ENCODE peak calls at places on chromosomes 16 and 17, in six cellular contexts. One of them, this sample, is unnamed.

GRCh38 chr17:41917192-41917591 is 1.6 kb downstream of the ACLY start:
- DNase-seq in prostate gland: peak
- DNase-seq in transverse colon: no peak
- DNase-seq in gastrocnemius medialis: no peak
- DNase-seq in heart left ventricle: no peak
- DNase-seq in tibial nerve: peak
- DNase-seq in this sample: no peak

GRCh38 chr17:37538991-37539659 is 49.4 kb downstream of the DUSP14 start:
- DNase-seq in prostate gland: no peak
- DNase-seq in transverse colon: no peak
- DNase-seq in gastrocnemius medialis: no peak
- DNase-seq in heart left ventricle: no peak
- DNase-seq in tibial nerve: no peak
- DNase-seq in this sample: no peak

GRCh38 chr16:84535851-84536250 is 31.4 kb upstream of the MEAK7 start:
- DNase-seq in prostate gland: no peak
- DNase-seq in transverse colon: no peak
- DNase-seq in gastrocnemius medialis: no peak
- DNase-seq in heart left ventricle: no peak
- DNase-seq in tibial nerve: no peak
- DNase-seq in this sample: no peak

GRCh38 chr17:8398980-8399379 is 1.4 kb upstream of the RNF222 start:
- DNase-seq in prostate gland: no peak
- DNase-seq in transverse colon: no peak
- DNase-seq in gastrocnemius medialis: no peak
- DNase-seq in heart left ventricle: no peak
- DNase-seq in tibial nerve: no peak
- DNase-seq in this sample: no peak

GRCh38 chr16:89174055-89174827 is 2.7 kb downstream of the CDH15 start:
- DNase-seq in prostate gland: no peak
- DNase-seq in transverse colon: no peak
- DNase-seq in gastrocnemius medialis: no peak
- DNase-seq in heart left ventricle: no peak
- DNase-seq in tibial nerve: no peak
- DNase-seq in this sample: no peak

GRCh38 chr17:33204156-33204555 is 88.9 kb downstream of the ASIC2 start:
- DNase-seq in prostate gland: no peak
- DNase-seq in transverse colon: no peak
- DNase-seq in gastrocnemius medialis: no peak
- DNase-seq in heart left ventricle: no peak
- DNase-seq in tibial nerve: no peak
- DNase-seq in this sample: no peak

GRCh38 chr17:73547790-73548189 is 96.5 kb downstream of the SDK2 start:
- DNase-seq in prostate gland: no peak
- DNase-seq in transverse colon: no peak
- DNase-seq in gastrocnemius medialis: no peak
- DNase-seq in heart left ventricle: no peak
- DNase-seq in tibial nerve: no peak
- DNase-seq in this sample: no peak

GRCh38 chr16:53668869-53669268 is 34.8 kb downstream of the RPGRIP1L start:
- DNase-seq in prostate gland: no peak
- DNase-seq in transverse colon: no peak
- DNase-seq in gastrocnemius medialis: no peak
- DNase-seq in heart left ventricle: no peak
- DNase-seq in tibial nerve: no peak
- DNase-seq in this sample: no peak

GRCh38 chr17:162689-163088 is 18.8 kb downstream of the DOC2B start:
- DNase-seq in prostate gland: no peak
- DNase-seq in transverse colon: no peak
- DNase-seq in gastrocnemius medialis: no peak
- DNase-seq in heart left ventricle: no peak
- DNase-seq in tibial nerve: no peak
- DNase-seq in this sample: no peak

GRCh38 chr17:21200590-21201301 is 13.2 kb downstream of the TMEM11 start:
- DNase-seq in prostate gland: peak
- DNase-seq in transverse colon: no peak
- DNase-seq in gastrocnemius medialis: peak
- DNase-seq in heart left ventricle: no peak
- DNase-seq in tibial nerve: no peak
- DNase-seq in this sample: no peak

GRCh38 chr16:11637320-11637719 is 30.9 kb upstream of the SNN start:
- DNase-seq in prostate gland: no peak
- DNase-seq in transverse colon: no peak
- DNase-seq in gastrocnemius medialis: no peak
- DNase-seq in heart left ventricle: no peak
- DNase-seq in tibial nerve: no peak
- DNase-seq in this sample: no peak

DNA sequence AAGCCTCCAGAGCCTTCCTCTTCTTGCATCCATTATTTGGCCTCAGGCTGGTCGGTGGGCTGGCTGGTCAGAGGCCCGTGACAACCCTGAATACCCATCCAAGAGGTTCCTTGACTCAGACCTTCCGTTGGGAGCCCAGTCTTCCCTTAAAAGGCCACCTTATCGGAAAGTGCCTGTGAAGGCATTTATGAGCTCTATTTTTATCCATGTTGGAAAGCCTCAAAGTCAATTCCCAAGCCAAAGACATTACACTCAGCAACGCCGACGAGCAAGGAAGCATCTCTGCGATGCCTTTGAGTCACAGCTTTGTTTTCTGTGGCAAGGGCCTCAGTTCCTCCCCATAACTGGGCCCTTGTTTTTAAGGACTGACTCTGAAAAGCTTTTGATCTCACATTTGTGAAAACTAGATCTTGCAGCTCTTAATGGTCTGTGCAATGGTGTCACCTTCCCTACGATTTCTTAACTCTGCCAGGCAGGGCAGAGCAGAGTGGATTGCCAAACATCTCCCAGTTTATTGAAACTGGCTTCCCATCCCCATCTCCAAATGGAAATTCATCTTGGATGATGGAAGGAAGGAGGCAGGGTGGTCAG is 13.3 kb upstream of the SPOP start:
- DNase-seq in prostate gland: no peak
- DNase-seq in transverse colon: peak
- DNase-seq in gastrocnemius medialis: no peak
- DNase-seq in heart left ventricle: peak
- DNase-seq in tibial nerve: no peak
- DNase-seq in this sample: no peak
- TF ChIP-seq POLR2A in prostate gland: no peak
- TF ChIP-seq POLR2A in transverse colon: no peak
- TF ChIP-seq POLR2A in gastrocnemius medialis: no peak
- TF ChIP-seq POLR2A in heart left ventricle: no peak
- TF ChIP-seq POLR2A in tibial nerve: no peak
- TF ChIP-seq POLR2A in this sample: no peak

GRCh38 chr17:74768763-74769114 is 7.4 kb downstream of the NAT9 start:
- DNase-seq in prostate gland: no peak
- DNase-seq in transverse colon: no peak
- DNase-seq in gastrocnemius medialis: no peak
- DNase-seq in heart left ventricle: no peak
- DNase-seq in tibial nerve: no peak
- DNase-seq in this sample: no peak
- TF ChIP-seq POLR2A in prostate gland: no peak
- TF ChIP-seq POLR2A in transverse colon: no peak
- TF ChIP-seq POLR2A in gastrocnemius medialis: peak
- TF ChIP-seq POLR2A in heart left ventricle: no peak
- TF ChIP-seq POLR2A in tibial nerve: no peak
- TF ChIP-seq POLR2A in this sample: no peak

GRCh38 chr17:77285594-77286390 is 145.0 kb downstream of the SEC14L1 start:
- DNase-seq in prostate gland: peak
- DNase-seq in transverse colon: peak
- DNase-seq in gastrocnemius medialis: peak
- DNase-seq in heart left ventricle: no peak
- DNase-seq in tibial nerve: no peak
- DNase-seq in this sample: peak
- TF ChIP-seq POLR2A in prostate gland: peak
- TF ChIP-seq POLR2A in transverse colon: peak
- TF ChIP-seq POLR2A in gastrocnemius medialis: no peak
- TF ChIP-seq POLR2A in heart left ventricle: no peak
- TF ChIP-seq POLR2A in tibial nerve: no peak
- TF ChIP-seq POLR2A in this sample: peak

DNA sequence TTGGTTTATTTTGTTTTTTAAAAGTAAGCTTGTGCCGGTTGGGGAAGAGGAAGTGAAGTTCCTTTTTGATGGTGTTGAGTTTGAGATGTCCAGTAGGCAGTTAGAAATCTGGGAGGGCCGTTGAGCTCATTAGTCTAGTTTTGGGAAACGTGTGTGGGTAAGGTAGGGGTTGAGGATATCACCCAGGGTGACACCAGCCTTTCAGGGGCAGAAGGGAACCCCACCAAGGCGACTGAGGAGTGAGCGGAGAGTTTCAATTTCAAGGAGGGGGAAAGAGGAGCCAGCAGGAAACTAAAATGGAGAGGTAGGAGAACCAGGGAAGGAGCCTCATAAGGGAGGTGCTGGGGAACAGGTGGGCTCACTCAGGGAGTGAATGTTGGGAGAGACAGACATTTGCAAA is 22.7 kb downstream of the HAPSTR1 start:
- DNase-seq in prostate gland: no peak
- DNase-seq in transverse colon: no peak
- DNase-seq in gastrocnemius medialis: no peak
- DNase-seq in heart left ventricle: no peak
- DNase-seq in tibial nerve: no peak
- DNase-seq in this sample: no peak
- TF ChIP-seq POLR2A in prostate gland: no peak
- TF ChIP-seq POLR2A in transverse colon: no peak
- TF ChIP-seq POLR2A in gastrocnemius medialis: no peak
- TF ChIP-seq POLR2A in heart left ventricle: no peak
- TF ChIP-seq POLR2A in tibial nerve: no peak
- TF ChIP-seq POLR2A in this sample: no peak

GRCh38 chr16:83040174-83040573 is 413.4 kb downstream of the CDH13 start:
- DNase-seq in prostate gland: no peak
- DNase-seq in transverse colon: no peak
- DNase-seq in gastrocnemius medialis: no peak
- DNase-seq in heart left ventricle: no peak
- DNase-seq in tibial nerve: no peak
- DNase-seq in this sample: peak

GRCh38 chr16:83031524-83031923 is 404.8 kb downstream of the CDH13 start:
- DNase-seq in prostate gland: no peak
- DNase-seq in transverse colon: no peak
- DNase-seq in gastrocnemius medialis: no peak
- DNase-seq in heart left ventricle: no peak
- DNase-seq in tibial nerve: no peak
- DNase-seq in this sample: no peak

GRCh38 chr16:83037884-83038283 is 411.1 kb downstream of the CDH13 start:
- DNase-seq in prostate gland: no peak
- DNase-seq in transverse colon: no peak
- DNase-seq in gastrocnemius medialis: no peak
- DNase-seq in heart left ventricle: no peak
- DNase-seq in tibial nerve: no peak
- DNase-seq in this sample: no peak

DNA sequence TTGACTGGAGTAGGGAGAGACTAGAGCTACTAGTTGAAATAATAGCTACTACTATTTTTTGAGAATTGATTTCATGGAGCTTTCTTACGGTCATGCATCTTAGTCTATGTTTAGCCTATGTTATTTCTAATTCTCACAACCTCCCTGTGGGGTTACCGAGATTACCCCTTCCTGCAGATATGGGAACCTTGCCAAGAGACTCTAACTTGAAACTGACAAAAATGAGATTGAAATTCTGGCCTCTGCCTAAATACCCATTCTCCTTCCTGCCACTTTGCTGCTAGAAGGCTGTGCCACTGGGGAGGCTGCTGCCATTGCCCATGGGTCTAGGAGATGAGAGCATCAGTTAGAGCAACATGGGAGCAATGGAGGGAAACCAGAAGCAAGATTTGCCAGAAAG is 410.3 kb downstream of the CDH13 start:
- DNase-seq in prostate gland: no peak
- DNase-seq in transverse colon: no peak
- DNase-seq in gastrocnemius medialis: no peak
- DNase-seq in heart left ventricle: no peak
- DNase-seq in tibial nerve: no peak
- DNase-seq in this sample: no peak
- TF ChIP-seq POLR2A in prostate gland: no peak
- TF ChIP-seq POLR2A in transverse colon: no peak
- TF ChIP-seq POLR2A in gastrocnemius medialis: no peak
- TF ChIP-seq POLR2A in heart left ventricle: no peak
- TF ChIP-seq POLR2A in tibial nerve: no peak
- TF ChIP-seq POLR2A in this sample: no peak

GRCh38 chr17:81244358-81245023 is 5.4 kb downstream of the NDUFAF8 start:
- DNase-seq in prostate gland: no peak
- DNase-seq in transverse colon: no peak
- DNase-seq in gastrocnemius medialis: no peak
- DNase-seq in heart left ventricle: no peak
- DNase-seq in tibial nerve: no peak
- DNase-seq in this sample: no peak
- TF ChIP-seq POLR2A in prostate gland: no peak
- TF ChIP-seq POLR2A in transverse colon: no peak
- TF ChIP-seq POLR2A in gastrocnemius medialis: no peak
- TF ChIP-seq POLR2A in heart left ventricle: no peak
- TF ChIP-seq POLR2A in tibial nerve: no peak
- TF ChIP-seq POLR2A in this sample: no peak

DNA sequence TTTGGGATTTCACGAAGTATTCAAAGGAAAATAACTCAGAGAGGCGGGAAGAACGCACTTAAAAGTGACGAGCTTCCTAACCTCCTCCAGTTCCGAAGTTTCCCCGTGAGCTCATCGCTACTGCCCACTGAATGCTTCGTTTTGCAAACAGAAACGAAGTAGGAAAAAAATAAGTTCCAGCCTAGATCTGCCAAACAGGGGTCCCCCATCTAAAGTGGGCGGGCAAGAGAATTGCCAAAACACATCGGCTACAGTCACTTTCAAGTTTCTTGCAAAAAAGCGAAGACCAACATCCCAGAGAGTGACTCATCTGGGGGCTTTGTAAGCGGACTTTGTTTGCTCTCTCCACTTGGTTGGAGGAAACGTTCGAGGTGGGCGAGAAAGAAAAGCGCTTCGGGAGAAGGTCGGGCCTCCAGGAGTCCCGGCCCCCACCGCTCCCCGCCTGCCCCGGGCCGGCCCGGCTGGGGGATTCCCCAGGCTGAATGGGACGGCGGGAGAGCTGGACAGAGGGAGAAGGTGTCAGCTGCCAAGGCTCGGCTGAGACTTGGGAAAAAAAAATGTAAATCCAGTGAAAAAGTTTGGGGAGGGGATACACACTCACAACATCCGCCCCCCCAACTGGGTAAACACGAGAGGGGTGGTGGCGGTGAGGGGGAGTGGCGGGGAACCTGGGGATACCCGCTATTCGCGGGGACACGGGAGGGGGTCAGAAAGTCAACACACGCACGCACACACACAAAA is 1.0 kb downstream of the VEZF1 start:
- DNase-seq in prostate gland: peak
- DNase-seq in transverse colon: peak
- DNase-seq in gastrocnemius medialis: peak
- DNase-seq in heart left ventricle: peak
- DNase-seq in tibial nerve: no peak
- DNase-seq in this sample: no peak
- TF ChIP-seq POLR2A in prostate gland: no peak
- TF ChIP-seq POLR2A in transverse colon: peak
- TF ChIP-seq POLR2A in gastrocnemius medialis: no peak
- TF ChIP-seq POLR2A in heart left ventricle: no peak
- TF ChIP-seq POLR2A in tibial nerve: no peak
- TF ChIP-seq POLR2A in this sample: no peak

This sample was measured in H54.